ENCODE peak calls at places on chromosomes 6 and 20, in seven cellular contexts. One of them, this sample, is unnamed.
A peak's percentile ranks its signal among the peaks of the same experiment; 100 is the strongest.

GRCh38 chr6:169904051-169904922 is 152.9 kb downstream of the ERMARD start:
- DNase-seq in foreskin fibroblast: no peak
- DNase-seq in stimulated activated effector memory CD8-positive, alpha-beta T cell treated with anti-CD3 and anti-CD28 coated beads, Interleukin-12 subunit alpha, Interleukin-12 subunit beta, amount 100 ng/mL, for 72 hours: no peak
- DNase-seq in amniotic stem cell: no peak
- DNase-seq in B cell: no peak
- DNase-seq in esophagus squamous epithelium: no peak
- DNase-seq in activated CD8-positive, alpha-beta T cell treated with anti-CD3 and anti-CD28 coated beads, Interleukin-2, amount 10 ng/mL, durations not matched to agents 7 days and 5 days: no peak
- DNase-seq in this sample: no peak

GRCh38 chr6:101110814-101111213 is 229.7 kb upstream of the ASCC3 start:
- DNase-seq in amniotic stem cell: no peak
- DNase-seq in stimulated activated effector memory CD8-positive, alpha-beta T cell treated with anti-CD3 and anti-CD28 coated beads, Interleukin-12 subunit alpha, Interleukin-12 subunit beta, amount 100 ng/mL, for 72 hours: no peak
- DNase-seq in B cell: no peak
- DNase-seq in foreskin fibroblast: peak; percentile 10
- DNase-seq in activated CD8-positive, alpha-beta T cell treated with anti-CD3 and anti-CD28 coated beads, Interleukin-2, amount 10 ng/mL, durations not matched to agents 7 days and 5 days: no peak
- DNase-seq in esophagus squamous epithelium: no peak
- DNase-seq in this sample: no peak

GRCh38 chr20:38290829-38291581 is 13.0 kb upstream of the BPI start:
- DNase-seq in foreskin fibroblast: peak; percentile 41
- DNase-seq in activated CD8-positive, alpha-beta T cell treated with anti-CD3 and anti-CD28 coated beads, Interleukin-2, amount 10 ng/mL, durations not matched to agents 7 days and 5 days: no peak
- DNase-seq in esophagus squamous epithelium: no peak
- DNase-seq in amniotic stem cell: peak; percentile 28
- DNase-seq in stimulated activated effector memory CD8-positive, alpha-beta T cell treated with anti-CD3 and anti-CD28 coated beads, Interleukin-12 subunit alpha, Interleukin-12 subunit beta, amount 100 ng/mL, for 72 hours: no peak
- DNase-seq in B cell: no peak
- DNase-seq in this sample: peak; percentile 76

GRCh38 chr20:18638768-18639167 is 50.9 kb downstream of the DTD1 start:
- DNase-seq in esophagus squamous epithelium: no peak
- DNase-seq in activated CD8-positive, alpha-beta T cell treated with anti-CD3 and anti-CD28 coated beads, Interleukin-2, amount 10 ng/mL, durations not matched to agents 7 days and 5 days: no peak
- DNase-seq in foreskin fibroblast: no peak
- DNase-seq in stimulated activated effector memory CD8-positive, alpha-beta T cell treated with anti-CD3 and anti-CD28 coated beads, Interleukin-12 subunit alpha, Interleukin-12 subunit beta, amount 100 ng/mL, for 72 hours: no peak
- DNase-seq in amniotic stem cell: no peak
- DNase-seq in B cell: no peak
- DNase-seq in this sample: peak; percentile 2

GRCh38 chr6:42460892-42461291 is 9.2 kb upstream of the TRERF1 start:
- DNase-seq in stimulated activated effector memory CD8-positive, alpha-beta T cell treated with anti-CD3 and anti-CD28 coated beads, Interleukin-12 subunit alpha, Interleukin-12 subunit beta, amount 100 ng/mL, for 72 hours: no peak
- DNase-seq in amniotic stem cell: no peak
- DNase-seq in B cell: no peak
- DNase-seq in esophagus squamous epithelium: no peak
- DNase-seq in activated CD8-positive, alpha-beta T cell treated with anti-CD3 and anti-CD28 coated beads, Interleukin-2, amount 10 ng/mL, durations not matched to agents 7 days and 5 days: no peak
- DNase-seq in foreskin fibroblast: no peak
- DNase-seq in this sample: peak; percentile 23

GRCh38 chr6:89146748-89147715 is 1.2 kb downstream of the PM20D2 start:
- DNase-seq in activated CD8-positive, alpha-beta T cell treated with anti-CD3 and anti-CD28 coated beads, Interleukin-2, amount 10 ng/mL, durations not matched to agents 7 days and 5 days: peak; percentile 58
- DNase-seq in amniotic stem cell: no peak
- DNase-seq in esophagus squamous epithelium: no peak
- DNase-seq in B cell: no peak
- DNase-seq in stimulated activated effector memory CD8-positive, alpha-beta T cell treated with anti-CD3 and anti-CD28 coated beads, Interleukin-12 subunit alpha, Interleukin-12 subunit beta, amount 100 ng/mL, for 72 hours: peak; percentile 20
- DNase-seq in foreskin fibroblast: no peak
- DNase-seq in this sample: peak; percentile 81

GRCh38 chr6:106908386-106908840 is 66.1 kb downstream of the CD24 start:
- DNase-seq in B cell: no peak
- DNase-seq in activated CD8-positive, alpha-beta T cell treated with anti-CD3 and anti-CD28 coated beads, Interleukin-2, amount 10 ng/mL, durations not matched to agents 7 days and 5 days: no peak
- DNase-seq in esophagus squamous epithelium: no peak
- DNase-seq in amniotic stem cell: no peak
- DNase-seq in foreskin fibroblast: no peak
- DNase-seq in stimulated activated effector memory CD8-positive, alpha-beta T cell treated with anti-CD3 and anti-CD28 coated beads, Interleukin-12 subunit alpha, Interleukin-12 subunit beta, amount 100 ng/mL, for 72 hours: no peak
- DNase-seq in this sample: no peak

GRCh38 chr6:72553531-72554202 is 68.2 kb upstream of the KCNQ5 start:
- DNase-seq in esophagus squamous epithelium: no peak
- DNase-seq in foreskin fibroblast: peak; percentile 80
- DNase-seq in activated CD8-positive, alpha-beta T cell treated with anti-CD3 and anti-CD28 coated beads, Interleukin-2, amount 10 ng/mL, durations not matched to agents 7 days and 5 days: no peak
- DNase-seq in stimulated activated effector memory CD8-positive, alpha-beta T cell treated with anti-CD3 and anti-CD28 coated beads, Interleukin-12 subunit alpha, Interleukin-12 subunit beta, amount 100 ng/mL, for 72 hours: no peak
- DNase-seq in amniotic stem cell: peak; percentile 71
- DNase-seq in B cell: no peak
- DNase-seq in this sample: peak; percentile 97

GRCh38 chr6:107185570-107185969 is 70.3 kb upstream of the BEND3 start:
- DNase-seq in activated CD8-positive, alpha-beta T cell treated with anti-CD3 and anti-CD28 coated beads, Interleukin-2, amount 10 ng/mL, durations not matched to agents 7 days and 5 days: no peak
- DNase-seq in esophagus squamous epithelium: no peak
- DNase-seq in B cell: no peak
- DNase-seq in amniotic stem cell: no peak
- DNase-seq in foreskin fibroblast: no peak
- DNase-seq in stimulated activated effector memory CD8-positive, alpha-beta T cell treated with anti-CD3 and anti-CD28 coated beads, Interleukin-12 subunit alpha, Interleukin-12 subunit beta, amount 100 ng/mL, for 72 hours: no peak
- DNase-seq in this sample: peak; percentile 3

GRCh38 chr6:133418108-133418507 is 177.0 kb downstream of the EYA4 start:
- DNase-seq in B cell: no peak
- DNase-seq in activated CD8-positive, alpha-beta T cell treated with anti-CD3 and anti-CD28 coated beads, Interleukin-2, amount 10 ng/mL, durations not matched to agents 7 days and 5 days: no peak
- DNase-seq in stimulated activated effector memory CD8-positive, alpha-beta T cell treated with anti-CD3 and anti-CD28 coated beads, Interleukin-12 subunit alpha, Interleukin-12 subunit beta, amount 100 ng/mL, for 72 hours: no peak
- DNase-seq in foreskin fibroblast: no peak
- DNase-seq in esophagus squamous epithelium: no peak
- DNase-seq in amniotic stem cell: no peak
- DNase-seq in this sample: no peak

GRCh38 chr6:135128268-135128914 is 52.7 kb upstream of the MYB start:
- DNase-seq in esophagus squamous epithelium: no peak
- DNase-seq in B cell: no peak
- DNase-seq in foreskin fibroblast: no peak
- DNase-seq in stimulated activated effector memory CD8-positive, alpha-beta T cell treated with anti-CD3 and anti-CD28 coated beads, Interleukin-12 subunit alpha, Interleukin-12 subunit beta, amount 100 ng/mL, for 72 hours: peak; percentile 73
- DNase-seq in activated CD8-positive, alpha-beta T cell treated with anti-CD3 and anti-CD28 coated beads, Interleukin-2, amount 10 ng/mL, durations not matched to agents 7 days and 5 days: peak; percentile 71
- DNase-seq in amniotic stem cell: no peak
- DNase-seq in this sample: no peak

GRCh38 chr6:109314313-109314712 is 68.0 kb downstream of the CD164 start:
- DNase-seq in foreskin fibroblast: no peak
- DNase-seq in esophagus squamous epithelium: no peak
- DNase-seq in activated CD8-positive, alpha-beta T cell treated with anti-CD3 and anti-CD28 coated beads, Interleukin-2, amount 10 ng/mL, durations not matched to agents 7 days and 5 days: no peak
- DNase-seq in amniotic stem cell: no peak
- DNase-seq in B cell: no peak
- DNase-seq in stimulated activated effector memory CD8-positive, alpha-beta T cell treated with anti-CD3 and anti-CD28 coated beads, Interleukin-12 subunit alpha, Interleukin-12 subunit beta, amount 100 ng/mL, for 72 hours: no peak
- DNase-seq in this sample: no peak

GRCh38 chr20:41428285-41428684 is 61.7 kb upstream of the EMILIN3 start:
- DNase-seq in foreskin fibroblast: peak; percentile 69
- DNase-seq in activated CD8-positive, alpha-beta T cell treated with anti-CD3 and anti-CD28 coated beads, Interleukin-2, amount 10 ng/mL, durations not matched to agents 7 days and 5 days: peak; percentile 49
- DNase-seq in stimulated activated effector memory CD8-positive, alpha-beta T cell treated with anti-CD3 and anti-CD28 coated beads, Interleukin-12 subunit alpha, Interleukin-12 subunit beta, amount 100 ng/mL, for 72 hours: no peak
- DNase-seq in esophagus squamous epithelium: no peak
- DNase-seq in amniotic stem cell: no peak
- DNase-seq in B cell: no peak
- DNase-seq in this sample: peak; percentile 92

GRCh38 chr6:43917878-43918382 is 147.9 kb downstream of the VEGFA start:
- DNase-seq in foreskin fibroblast: no peak
- DNase-seq in esophagus squamous epithelium: no peak
- DNase-seq in activated CD8-positive, alpha-beta T cell treated with anti-CD3 and anti-CD28 coated beads, Interleukin-2, amount 10 ng/mL, durations not matched to agents 7 days and 5 days: no peak
- DNase-seq in amniotic stem cell: no peak
- DNase-seq in stimulated activated effector memory CD8-positive, alpha-beta T cell treated with anti-CD3 and anti-CD28 coated beads, Interleukin-12 subunit alpha, Interleukin-12 subunit beta, amount 100 ng/mL, for 72 hours: no peak
- DNase-seq in B cell: no peak
- DNase-seq in this sample: peak; percentile 83

GRCh38 chr6:151313060-151313459 is 73.3 kb downstream of the AKAP12 start:
- DNase-seq in esophagus squamous epithelium: no peak
- DNase-seq in stimulated activated effector memory CD8-positive, alpha-beta T cell treated with anti-CD3 and anti-CD28 coated beads, Interleukin-12 subunit alpha, Interleukin-12 subunit beta, amount 100 ng/mL, for 72 hours: no peak
- DNase-seq in B cell: no peak
- DNase-seq in activated CD8-positive, alpha-beta T cell treated with anti-CD3 and anti-CD28 coated beads, Interleukin-2, amount 10 ng/mL, durations not matched to agents 7 days and 5 days: no peak
- DNase-seq in foreskin fibroblast: no peak
- DNase-seq in amniotic stem cell: no peak
- DNase-seq in this sample: no peak

GRCh38 chr6:16286151-16286522 is 47.8 kb downstream of the GMPR start:
- DNase-seq in amniotic stem cell: no peak
- DNase-seq in foreskin fibroblast: peak; percentile 21
- DNase-seq in activated CD8-positive, alpha-beta T cell treated with anti-CD3 and anti-CD28 coated beads, Interleukin-2, amount 10 ng/mL, durations not matched to agents 7 days and 5 days: no peak
- DNase-seq in esophagus squamous epithelium: no peak
- DNase-seq in stimulated activated effector memory CD8-positive, alpha-beta T cell treated with anti-CD3 and anti-CD28 coated beads, Interleukin-12 subunit alpha, Interleukin-12 subunit beta, amount 100 ng/mL, for 72 hours: peak; percentile 59
- DNase-seq in B cell: no peak
- DNase-seq in this sample: peak; percentile 64

GRCh38 chr6:156851447-156851846 is 74.3 kb downstream of the ARID1B start:
- DNase-seq in esophagus squamous epithelium: no peak
- DNase-seq in activated CD8-positive, alpha-beta T cell treated with anti-CD3 and anti-CD28 coated beads, Interleukin-2, amount 10 ng/mL, durations not matched to agents 7 days and 5 days: no peak
- DNase-seq in B cell: no peak
- DNase-seq in foreskin fibroblast: no peak
- DNase-seq in stimulated activated effector memory CD8-positive, alpha-beta T cell treated with anti-CD3 and anti-CD28 coated beads, Interleukin-12 subunit alpha, Interleukin-12 subunit beta, amount 100 ng/mL, for 72 hours: no peak
- DNase-seq in amniotic stem cell: no peak
- DNase-seq in this sample: no peak

GRCh38 chr6:33925869-33926268 is 122.1 kb upstream of the MLN start:
- DNase-seq in foreskin fibroblast: no peak
- DNase-seq in stimulated activated effector memory CD8-positive, alpha-beta T cell treated with anti-CD3 and anti-CD28 coated beads, Interleukin-12 subunit alpha, Interleukin-12 subunit beta, amount 100 ng/mL, for 72 hours: no peak
- DNase-seq in amniotic stem cell: no peak
- DNase-seq in B cell: no peak
- DNase-seq in esophagus squamous epithelium: no peak
- DNase-seq in activated CD8-positive, alpha-beta T cell treated with anti-CD3 and anti-CD28 coated beads, Interleukin-2, amount 10 ng/mL, durations not matched to agents 7 days and 5 days: no peak
- DNase-seq in this sample: no peak

GRCh38 chr6:72709436-72709835 is 87.6 kb downstream of the KCNQ5 start:
- DNase-seq in stimulated activated effector memory CD8-positive, alpha-beta T cell treated with anti-CD3 and anti-CD28 coated beads, Interleukin-12 subunit alpha, Interleukin-12 subunit beta, amount 100 ng/mL, for 72 hours: no peak
- DNase-seq in amniotic stem cell: no peak
- DNase-seq in esophagus squamous epithelium: no peak
- DNase-seq in activated CD8-positive, alpha-beta T cell treated with anti-CD3 and anti-CD28 coated beads, Interleukin-2, amount 10 ng/mL, durations not matched to agents 7 days and 5 days: no peak
- DNase-seq in B cell: no peak
- DNase-seq in foreskin fibroblast: peak; percentile 3
- DNase-seq in this sample: no peak

GRCh38 chr20:896626-897025 is 19.5 kb downstream of the ANGPT4 start:
- DNase-seq in amniotic stem cell: no peak
- DNase-seq in activated CD8-positive, alpha-beta T cell treated with anti-CD3 and anti-CD28 coated beads, Interleukin-2, amount 10 ng/mL, durations not matched to agents 7 days and 5 days: no peak
- DNase-seq in foreskin fibroblast: no peak
- DNase-seq in esophagus squamous epithelium: no peak
- DNase-seq in stimulated activated effector memory CD8-positive, alpha-beta T cell treated with anti-CD3 and anti-CD28 coated beads, Interleukin-12 subunit alpha, Interleukin-12 subunit beta, amount 100 ng/mL, for 72 hours: no peak
- DNase-seq in B cell: no peak
- DNase-seq in this sample: no peak

GRCh38 chr20:3551681-3552434 is 81.0 kb downstream of the ATRN start:
- DNase-seq in amniotic stem cell: no peak
- DNase-seq in B cell: no peak
- DNase-seq in esophagus squamous epithelium: no peak
- DNase-seq in stimulated activated effector memory CD8-positive, alpha-beta T cell treated with anti-CD3 and anti-CD28 coated beads, Interleukin-12 subunit alpha, Interleukin-12 subunit beta, amount 100 ng/mL, for 72 hours: no peak
- DNase-seq in foreskin fibroblast: peak; percentile 3
- DNase-seq in activated CD8-positive, alpha-beta T cell treated with anti-CD3 and anti-CD28 coated beads, Interleukin-2, amount 10 ng/mL, durations not matched to agents 7 days and 5 days: no peak
- DNase-seq in this sample: no peak

GRCh38 chr6:56370591-56371198 is 123.3 kb upstream of the COL21A1 start:
- DNase-seq in amniotic stem cell: peak; percentile 35
- DNase-seq in foreskin fibroblast: peak; percentile 81
- DNase-seq in B cell: no peak
- DNase-seq in esophagus squamous epithelium: no peak
- DNase-seq in activated CD8-positive, alpha-beta T cell treated with anti-CD3 and anti-CD28 coated beads, Interleukin-2, amount 10 ng/mL, durations not matched to agents 7 days and 5 days: no peak
- DNase-seq in stimulated activated effector memory CD8-positive, alpha-beta T cell treated with anti-CD3 and anti-CD28 coated beads, Interleukin-12 subunit alpha, Interleukin-12 subunit beta, amount 100 ng/mL, for 72 hours: no peak
- DNase-seq in this sample: peak; percentile 90

GRCh38 chr20:46681032-46681854 is 8.0 kb downstream of the TP53RK start:
- DNase-seq in esophagus squamous epithelium: no peak
- DNase-seq in amniotic stem cell: no peak
- DNase-seq in foreskin fibroblast: no peak
- DNase-seq in stimulated activated effector memory CD8-positive, alpha-beta T cell treated with anti-CD3 and anti-CD28 coated beads, Interleukin-12 subunit alpha, Interleukin-12 subunit beta, amount 100 ng/mL, for 72 hours: peak; percentile 84
- DNase-seq in B cell: peak; percentile 67
- DNase-seq in activated CD8-positive, alpha-beta T cell treated with anti-CD3 and anti-CD28 coated beads, Interleukin-2, amount 10 ng/mL, durations not matched to agents 7 days and 5 days: peak; percentile 82
- DNase-seq in this sample: peak; percentile 64

GRCh38 chr20:22836877-22837276 is 198.2 kb upstream of the SSTR4 start:
- DNase-seq in stimulated activated effector memory CD8-positive, alpha-beta T cell treated with anti-CD3 and anti-CD28 coated beads, Interleukin-12 subunit alpha, Interleukin-12 subunit beta, amount 100 ng/mL, for 72 hours: no peak
- DNase-seq in esophagus squamous epithelium: no peak
- DNase-seq in amniotic stem cell: no peak
- DNase-seq in activated CD8-positive, alpha-beta T cell treated with anti-CD3 and anti-CD28 coated beads, Interleukin-2, amount 10 ng/mL, durations not matched to agents 7 days and 5 days: no peak
- DNase-seq in foreskin fibroblast: no peak
- DNase-seq in B cell: no peak
- DNase-seq in this sample: peak; percentile 3

This sample was measured in ELR.